ENCODE peak calls at places on chromosomes 3 and 15, in six cellular contexts. One of them, this sample, is unnamed.

GRCh38 chr15:26889298-26889898 is 22.5 kb downstream of the GABRA5 start:
- DNase-seq in MM.1S: peak; percentile 71
- DNase-seq in mesenchymal stem cell: peak; percentile 45
- DNase-seq in IMR-90: peak; percentile 64
- DNase-seq in fibroblast of lung: peak; percentile 81
- DNase-seq in Karpas-422: peak; percentile 88
- DNase-seq in this sample: peak; percentile 48

GRCh38 chr15:44550256-44550655 is 13.3 kb downstream of the EIF3J start:
- DNase-seq in MM.1S: no peak
- DNase-seq in mesenchymal stem cell: peak; percentile 44
- DNase-seq in IMR-90: peak; percentile 55
- DNase-seq in fibroblast of lung: peak; percentile 62
- DNase-seq in Karpas-422: peak; percentile 62
- DNase-seq in this sample: no peak

GRCh38 chr15:90598053-90598577 is 68.4 kb downstream of the CRTC3 start:
- DNase-seq in MM.1S: no peak
- DNase-seq in mesenchymal stem cell: peak; percentile 16
- DNase-seq in IMR-90: no peak
- DNase-seq in fibroblast of lung: no peak
- DNase-seq in Karpas-422: no peak
- DNase-seq in this sample: no peak

GRCh38 chr3:190718097-190718496 is 144.4 kb downstream of the GMNC start:
- DNase-seq in MM.1S: no peak
- DNase-seq in mesenchymal stem cell: no peak
- DNase-seq in IMR-90: no peak
- DNase-seq in fibroblast of lung: peak; percentile 28
- DNase-seq in Karpas-422: no peak
- DNase-seq in this sample: no peak

GRCh38 chr3:149180057-149180573 is 41.5 kb downstream of the CP start:
- DNase-seq in MM.1S: no peak
- DNase-seq in mesenchymal stem cell: peak; percentile 99
- DNase-seq in IMR-90: peak; percentile 100
- DNase-seq in fibroblast of lung: peak; percentile 100
- DNase-seq in Karpas-422: no peak
- DNase-seq in this sample: no peak

GRCh38 chr3:146817705-146818104 is 212.6 kb upstream of the PLSCR5 start:
- DNase-seq in MM.1S: no peak
- DNase-seq in mesenchymal stem cell: peak; percentile 35
- DNase-seq in IMR-90: peak; percentile 16
- DNase-seq in fibroblast of lung: peak; percentile 52
- DNase-seq in Karpas-422: no peak
- DNase-seq in this sample: no peak

GRCh38 chr3:24296441-24297205 is 198.0 kb downstream of the THRB start:
- DNase-seq in MM.1S: no peak
- DNase-seq in mesenchymal stem cell: peak; percentile 90
- DNase-seq in IMR-90: peak; percentile 41
- DNase-seq in fibroblast of lung: peak; percentile 36
- DNase-seq in Karpas-422: peak; percentile 30
- DNase-seq in this sample: no peak

GRCh38 chr3:196339493-196340254 is 1.5 kb upstream of the TM4SF19 start:
- DNase-seq in MM.1S: no peak
- DNase-seq in mesenchymal stem cell: peak; percentile 87
- DNase-seq in IMR-90: peak; percentile 62
- DNase-seq in fibroblast of lung: peak; percentile 67
- DNase-seq in Karpas-422: no peak
- DNase-seq in this sample: no peak

GRCh38 chr3:9808345-9809037 is 1.6 kb upstream of the TTLL3 start:
- DNase-seq in MM.1S: peak; percentile 45
- DNase-seq in mesenchymal stem cell: peak; percentile 65
- DNase-seq in IMR-90: peak; percentile 43
- DNase-seq in fibroblast of lung: peak; percentile 22
- DNase-seq in Karpas-422: peak; percentile 78
- DNase-seq in this sample: peak; percentile 33

GRCh38 chr15:52228928-52229327 is 37.7 kb upstream of the GNB5 start:
- DNase-seq in MM.1S: peak; percentile 19
- DNase-seq in mesenchymal stem cell: no peak
- DNase-seq in IMR-90: no peak
- DNase-seq in fibroblast of lung: no peak
- DNase-seq in Karpas-422: peak; percentile 80
- DNase-seq in this sample: no peak

GRCh38 chr3:169389211-169389924 is 274.1 kb downstream of the MECOM start:
- DNase-seq in MM.1S: no peak
- DNase-seq in mesenchymal stem cell: no peak
- DNase-seq in IMR-90: no peak
- DNase-seq in fibroblast of lung: no peak
- DNase-seq in Karpas-422: no peak
- DNase-seq in this sample: no peak

GRCh38 chr3:164832216-164832615 is 246.1 kb downstream of the SI start:
- DNase-seq in MM.1S: no peak
- DNase-seq in mesenchymal stem cell: peak; percentile 42
- DNase-seq in IMR-90: no peak
- DNase-seq in fibroblast of lung: no peak
- DNase-seq in Karpas-422: no peak
- DNase-seq in this sample: peak; percentile 34

GRCh38 chr3:133532951-133533350 is 40.5 kb upstream of the CDV3 start:
- DNase-seq in MM.1S: no peak
- DNase-seq in mesenchymal stem cell: peak; percentile 40
- DNase-seq in IMR-90: peak; percentile 81
- DNase-seq in fibroblast of lung: peak; percentile 32
- DNase-seq in Karpas-422: no peak
- DNase-seq in this sample: no peak

GRCh38 chr3:59412506-59412905 is 362.7 kb upstream of the CFAP20DC start:
- DNase-seq in MM.1S: no peak
- DNase-seq in mesenchymal stem cell: peak; percentile 61
- DNase-seq in IMR-90: peak; percentile 25
- DNase-seq in fibroblast of lung: no peak
- DNase-seq in Karpas-422: no peak
- DNase-seq in this sample: no peak

GRCh38 chr3:104604326-104605010 is 762.2 kb upstream of the ALCAM start:
- DNase-seq in MM.1S: no peak
- DNase-seq in mesenchymal stem cell: peak; percentile 33
- DNase-seq in IMR-90: peak; percentile 48
- DNase-seq in fibroblast of lung: peak; percentile 59
- DNase-seq in Karpas-422: no peak
- DNase-seq in this sample: no peak

GRCh38 chr3:4793311-4793710 is 185.9 kb upstream of the BHLHE40 start:
- DNase-seq in MM.1S: no peak
- DNase-seq in mesenchymal stem cell: no peak
- DNase-seq in IMR-90: no peak
- DNase-seq in fibroblast of lung: no peak
- DNase-seq in Karpas-422: no peak
- DNase-seq in this sample: no peak

GRCh38 chr3:169354774-169355501 is 308.6 kb downstream of the MECOM start:
- DNase-seq in MM.1S: no peak
- DNase-seq in mesenchymal stem cell: no peak
- DNase-seq in IMR-90: no peak
- DNase-seq in fibroblast of lung: no peak
- DNase-seq in Karpas-422: no peak
- DNase-seq in this sample: no peak

GRCh38 chr3:115245437-115245836 is 98.3 kb upstream of the ZBTB20 start:
- DNase-seq in MM.1S: no peak
- DNase-seq in mesenchymal stem cell: peak; percentile 87
- DNase-seq in IMR-90: peak; percentile 97
- DNase-seq in fibroblast of lung: peak; percentile 86
- DNase-seq in Karpas-422: no peak
- DNase-seq in this sample: no peak

GRCh38 chr3:97880267-97880666 is 58.5 kb downstream of the CRYBG3 start:
- DNase-seq in MM.1S: no peak
- DNase-seq in mesenchymal stem cell: no peak
- DNase-seq in IMR-90: peak; percentile 30
- DNase-seq in fibroblast of lung: no peak
- DNase-seq in Karpas-422: no peak
- DNase-seq in this sample: no peak

GRCh38 chr3:97885931-97886824 is 64.4 kb downstream of the CRYBG3 start:
- DNase-seq in MM.1S: no peak
- DNase-seq in mesenchymal stem cell: no peak
- DNase-seq in IMR-90: no peak
- DNase-seq in fibroblast of lung: no peak
- DNase-seq in Karpas-422: no peak
- DNase-seq in this sample: no peak

GRCh38 chr3:97883736-97884135 is 61.9 kb downstream of the CRYBG3 start:
- DNase-seq in MM.1S: no peak
- DNase-seq in mesenchymal stem cell: no peak
- DNase-seq in IMR-90: no peak
- DNase-seq in fibroblast of lung: no peak
- DNase-seq in Karpas-422: no peak
- DNase-seq in this sample: no peak

GRCh38 chr3:97882975-97883598 is 61.3 kb downstream of the CRYBG3 start:
- DNase-seq in MM.1S: no peak
- DNase-seq in mesenchymal stem cell: peak; percentile 57
- DNase-seq in IMR-90: peak; percentile 66
- DNase-seq in fibroblast of lung: peak; percentile 78
- DNase-seq in Karpas-422: no peak
- DNase-seq in this sample: peak; percentile 26

DNA sequence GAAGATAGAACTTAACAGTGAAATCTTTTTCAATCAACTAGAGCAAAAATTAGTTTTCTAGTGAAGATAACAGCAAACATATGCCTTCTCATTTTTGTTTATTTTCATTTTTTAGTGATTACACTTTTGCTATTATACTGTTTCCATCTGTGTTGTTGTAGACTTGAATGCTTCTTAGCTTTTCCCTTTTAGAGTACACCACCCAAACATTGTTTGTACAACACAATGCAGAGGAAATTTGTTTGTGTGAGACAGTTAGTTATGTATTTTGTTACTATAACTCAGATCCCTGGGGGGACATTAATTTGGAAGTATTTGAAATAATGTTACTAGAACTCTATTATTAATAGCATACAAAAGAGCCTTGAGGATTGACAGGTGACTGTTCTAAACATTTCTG is 62.9 kb downstream of the CRYBG3 start:
- DNase-seq in MM.1S: no peak
- DNase-seq in mesenchymal stem cell: no peak
- DNase-seq in IMR-90: no peak
- DNase-seq in fibroblast of lung: no peak
- DNase-seq in Karpas-422: no peak
- DNase-seq in this sample: no peak
- H3K27ac ChIP-seq in MM.1S: no peak overlapping the region
- H3K27ac ChIP-seq in mesenchymal stem cell: no peak overlapping the region
- H3K27ac ChIP-seq in IMR-90: no peak overlapping the region
- H3K27ac ChIP-seq in fibroblast of lung: no peak overlapping the region
- H3K27ac ChIP-seq in Karpas-422: no peak overlapping the region
- H3K27ac ChIP-seq in this sample: no peak overlapping the region

DNA sequence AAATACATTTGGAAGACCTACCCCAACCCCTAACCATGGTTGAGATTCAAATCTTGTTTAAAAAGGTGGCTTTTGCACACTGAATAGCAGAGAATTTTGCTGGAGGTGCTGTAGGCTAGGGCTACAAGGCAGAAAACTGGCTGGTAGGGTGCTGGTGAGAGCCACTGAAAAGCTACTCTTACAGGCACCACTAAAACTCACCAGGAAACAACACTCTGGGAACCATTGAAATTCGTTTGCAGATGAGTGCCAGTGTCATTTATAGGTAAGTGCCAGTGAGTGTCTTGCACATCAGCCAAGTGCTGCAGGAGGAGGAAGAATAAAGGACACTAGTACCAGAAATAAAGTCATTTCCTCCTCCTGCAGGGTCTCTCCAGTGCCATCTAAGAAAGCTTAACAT is 610.2 kb downstream of the ZNF385D start:
- DNase-seq in MM.1S: no peak
- DNase-seq in mesenchymal stem cell: no peak
- DNase-seq in IMR-90: no peak
- DNase-seq in fibroblast of lung: no peak
- DNase-seq in Karpas-422: no peak
- DNase-seq in this sample: no peak
- H2AFZ ChIP-seq in MM.1S: no peak overlapping the region
- H2AFZ ChIP-seq in mesenchymal stem cell: no peak overlapping the region
- H2AFZ ChIP-seq in IMR-90: no peak overlapping the region
- H2AFZ ChIP-seq in fibroblast of lung: no peak overlapping the region
- H2AFZ ChIP-seq in Karpas-422: no peak overlapping the region
- H2AFZ ChIP-seq in this sample: no peak overlapping the region

DNA sequence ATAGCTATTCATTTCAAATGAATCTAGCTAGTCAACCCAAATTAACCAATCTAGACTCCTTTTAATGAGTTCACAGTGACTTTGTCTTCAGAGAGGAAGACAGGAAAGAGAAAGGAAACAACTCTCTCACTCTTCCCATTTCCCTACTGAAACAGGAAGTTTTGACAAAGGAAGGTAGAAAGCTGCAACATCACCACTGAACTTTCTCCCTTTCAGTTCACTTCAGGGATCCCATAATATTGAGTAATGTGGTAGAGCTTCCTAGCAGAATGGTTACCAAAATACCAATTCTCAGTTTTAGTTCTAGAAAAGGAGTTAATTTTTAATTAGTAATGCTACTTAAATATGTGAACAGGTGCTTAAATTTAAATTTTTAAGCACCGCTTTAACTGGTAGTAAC is 7.5 kb downstream of the VPS13C start:
- DNase-seq in MM.1S: no peak
- DNase-seq in mesenchymal stem cell: no peak
- DNase-seq in IMR-90: no peak
- DNase-seq in fibroblast of lung: no peak
- DNase-seq in Karpas-422: no peak
- DNase-seq in this sample: no peak
- H3K4me2 ChIP-seq in MM.1S: no peak overlapping the region
- H3K4me2 ChIP-seq in mesenchymal stem cell: no peak overlapping the region
- H3K4me2 ChIP-seq in IMR-90: no peak overlapping the region
- H3K4me2 ChIP-seq in fibroblast of lung: no peak overlapping the region
- H3K4me2 ChIP-seq in Karpas-422: no peak overlapping the region
- H3K4me2 ChIP-seq in this sample: no peak overlapping the region

GRCh38 chr15:73321496-73322344 is 47.0 kb downstream of the HCN4 start:
- DNase-seq in MM.1S: no peak
- DNase-seq in mesenchymal stem cell: no peak
- DNase-seq in IMR-90: no peak
- DNase-seq in fibroblast of lung: no peak
- DNase-seq in Karpas-422: no peak
- DNase-seq in this sample: no peak

GRCh38 chr15:73320619-73321180 is 48.1 kb downstream of the HCN4 start:
- DNase-seq in MM.1S: no peak
- DNase-seq in mesenchymal stem cell: no peak
- DNase-seq in IMR-90: no peak
- DNase-seq in fibroblast of lung: no peak
- DNase-seq in Karpas-422: no peak
- DNase-seq in this sample: no peak

GRCh38 chr15:73319460-73320245 is 49.1 kb downstream of the HCN4 start:
- DNase-seq in MM.1S: no peak
- DNase-seq in mesenchymal stem cell: no peak
- DNase-seq in IMR-90: no peak
- DNase-seq in fibroblast of lung: no peak
- DNase-seq in Karpas-422: no peak
- DNase-seq in this sample: no peak

GRCh38 chr15:73317651-73318462 is 50.9 kb downstream of the HCN4 start:
- DNase-seq in MM.1S: no peak
- DNase-seq in mesenchymal stem cell: no peak
- DNase-seq in IMR-90: no peak
- DNase-seq in fibroblast of lung: no peak
- DNase-seq in Karpas-422: no peak
- DNase-seq in this sample: no peak

GRCh38 chr15:73318463-73319351 is 50.1 kb downstream of the HCN4 start:
- DNase-seq in MM.1S: no peak
- DNase-seq in mesenchymal stem cell: no peak
- DNase-seq in IMR-90: no peak
- DNase-seq in fibroblast of lung: no peak
- DNase-seq in Karpas-422: peak; percentile 45
- DNase-seq in this sample: no peak
- H3K27ac ChIP-seq in MM.1S: no peak overlapping the region
- H3K27ac ChIP-seq in mesenchymal stem cell: no peak overlapping the region
- H3K27ac ChIP-seq in IMR-90: no peak overlapping the region
- H3K27ac ChIP-seq in fibroblast of lung: no peak overlapping the region
- H3K27ac ChIP-seq in Karpas-422: no peak overlapping the region
- H3K27ac ChIP-seq in this sample: no peak overlapping the region

This sample was measured in DND-41.